ENCODE peak calls at places on chromosomes 12 and 14, in seven cellular contexts. One of them, this sample, is unnamed.

GRCh38 chr12:107429006-107429698 is 256.4 kb upstream of the PWP1 start:
- DNase-seq in transverse colon: peak
- DNase-seq in NCI-H2081: peak
- DNase-seq in effector memory CD8-positive, alpha-beta T cell: no peak
- DNase-seq in HT1080: no peak
- DNase-seq in stimulated activated effector memory CD8-positive, alpha-beta T cell treated with anti-CD3 and anti-CD28 coated beads, Interleukin-12 subunit alpha, Interleukin-12 subunit beta, amount 100 ng/mL, for 72 hours: no peak
- DNase-seq in effector memory CD4-positive, alpha-beta T cell: no peak
- DNase-seq in this sample: no peak

GRCh38 chr14:46054526-46054925 is 597.1 kb downstream of the RPL10L start:
- DNase-seq in transverse colon: no peak
- DNase-seq in NCI-H2081: no peak
- DNase-seq in effector memory CD8-positive, alpha-beta T cell: no peak
- DNase-seq in HT1080: peak
- DNase-seq in stimulated activated effector memory CD8-positive, alpha-beta T cell treated with anti-CD3 and anti-CD28 coated beads, Interleukin-12 subunit alpha, Interleukin-12 subunit beta, amount 100 ng/mL, for 72 hours: no peak
- DNase-seq in effector memory CD4-positive, alpha-beta T cell: no peak
- DNase-seq in this sample: no peak

GRCh38 chr14:80260649-80261048 is 49.3 kb upstream of the DIO2 start:
- DNase-seq in transverse colon: no peak
- DNase-seq in NCI-H2081: no peak
- DNase-seq in effector memory CD8-positive, alpha-beta T cell: no peak
- DNase-seq in HT1080: no peak
- DNase-seq in stimulated activated effector memory CD8-positive, alpha-beta T cell treated with anti-CD3 and anti-CD28 coated beads, Interleukin-12 subunit alpha, Interleukin-12 subunit beta, amount 100 ng/mL, for 72 hours: no peak
- DNase-seq in effector memory CD4-positive, alpha-beta T cell: no peak
- DNase-seq in this sample: no peak

GRCh38 chr12:57888407-57889157 is 42.1 kb upstream of the CTDSP2 start:
- DNase-seq in transverse colon: peak
- DNase-seq in NCI-H2081: peak
- DNase-seq in effector memory CD8-positive, alpha-beta T cell: no peak
- DNase-seq in HT1080: peak
- DNase-seq in stimulated activated effector memory CD8-positive, alpha-beta T cell treated with anti-CD3 and anti-CD28 coated beads, Interleukin-12 subunit alpha, Interleukin-12 subunit beta, amount 100 ng/mL, for 72 hours: no peak
- DNase-seq in effector memory CD4-positive, alpha-beta T cell: no peak
- DNase-seq in this sample: no peak

GRCh38 chr12:75862692-75863471 is 168.7 kb downstream of the PHLDA1 start:
- DNase-seq in transverse colon: no peak
- DNase-seq in NCI-H2081: peak
- DNase-seq in effector memory CD8-positive, alpha-beta T cell: no peak
- DNase-seq in HT1080: peak
- DNase-seq in stimulated activated effector memory CD8-positive, alpha-beta T cell treated with anti-CD3 and anti-CD28 coated beads, Interleukin-12 subunit alpha, Interleukin-12 subunit beta, amount 100 ng/mL, for 72 hours: no peak
- DNase-seq in effector memory CD4-positive, alpha-beta T cell: no peak
- DNase-seq in this sample: no peak

GRCh38 chr12:96211989-96212388 is 17.8 kb downstream of the ELK3 start:
- DNase-seq in transverse colon: no peak
- DNase-seq in NCI-H2081: no peak
- DNase-seq in effector memory CD8-positive, alpha-beta T cell: no peak
- DNase-seq in HT1080: no peak
- DNase-seq in stimulated activated effector memory CD8-positive, alpha-beta T cell treated with anti-CD3 and anti-CD28 coated beads, Interleukin-12 subunit alpha, Interleukin-12 subunit beta, amount 100 ng/mL, for 72 hours: no peak
- DNase-seq in effector memory CD4-positive, alpha-beta T cell: no peak
- DNase-seq in this sample: no peak

GRCh38 chr12:5976711-5977110 is 31.7 kb upstream of the ANO2 start:
- DNase-seq in transverse colon: no peak
- DNase-seq in NCI-H2081: no peak
- DNase-seq in effector memory CD8-positive, alpha-beta T cell: no peak
- DNase-seq in HT1080: no peak
- DNase-seq in stimulated activated effector memory CD8-positive, alpha-beta T cell treated with anti-CD3 and anti-CD28 coated beads, Interleukin-12 subunit alpha, Interleukin-12 subunit beta, amount 100 ng/mL, for 72 hours: no peak
- DNase-seq in effector memory CD4-positive, alpha-beta T cell: no peak
- DNase-seq in this sample: no peak

GRCh38 chr12:51917041-51917590 is 9.8 kb downstream of the ACVRL1 start:
- DNase-seq in transverse colon: no peak
- DNase-seq in NCI-H2081: no peak
- DNase-seq in effector memory CD8-positive, alpha-beta T cell: no peak
- DNase-seq in HT1080: no peak
- DNase-seq in stimulated activated effector memory CD8-positive, alpha-beta T cell treated with anti-CD3 and anti-CD28 coated beads, Interleukin-12 subunit alpha, Interleukin-12 subunit beta, amount 100 ng/mL, for 72 hours: no peak
- DNase-seq in effector memory CD4-positive, alpha-beta T cell: no peak
- DNase-seq in this sample: no peak

GRCh38 chr12:105672576-105672975 is 342.1 kb downstream of the C12orf75 start:
- DNase-seq in transverse colon: peak
- DNase-seq in NCI-H2081: no peak
- DNase-seq in effector memory CD8-positive, alpha-beta T cell: no peak
- DNase-seq in HT1080: no peak
- DNase-seq in stimulated activated effector memory CD8-positive, alpha-beta T cell treated with anti-CD3 and anti-CD28 coated beads, Interleukin-12 subunit alpha, Interleukin-12 subunit beta, amount 100 ng/mL, for 72 hours: no peak
- DNase-seq in effector memory CD4-positive, alpha-beta T cell: no peak
- DNase-seq in this sample: no peak

GRCh38 chr14:59566281-59566680 is 10.3 kb downstream of the CCDC175 start:
- DNase-seq in transverse colon: no peak
- DNase-seq in NCI-H2081: no peak
- DNase-seq in effector memory CD8-positive, alpha-beta T cell: no peak
- DNase-seq in HT1080: no peak
- DNase-seq in stimulated activated effector memory CD8-positive, alpha-beta T cell treated with anti-CD3 and anti-CD28 coated beads, Interleukin-12 subunit alpha, Interleukin-12 subunit beta, amount 100 ng/mL, for 72 hours: no peak
- DNase-seq in effector memory CD4-positive, alpha-beta T cell: no peak
- DNase-seq in this sample: no peak

GRCh38 chr12:121806556-121807308 is 2.9 kb downstream of the SETD1B start:
- DNase-seq in transverse colon: no peak
- DNase-seq in NCI-H2081: no peak
- DNase-seq in effector memory CD8-positive, alpha-beta T cell: no peak
- DNase-seq in HT1080: no peak
- DNase-seq in stimulated activated effector memory CD8-positive, alpha-beta T cell treated with anti-CD3 and anti-CD28 coated beads, Interleukin-12 subunit alpha, Interleukin-12 subunit beta, amount 100 ng/mL, for 72 hours: no peak
- DNase-seq in effector memory CD4-positive, alpha-beta T cell: no peak
- DNase-seq in this sample: no peak

GRCh38 chr14:92563359-92563758 is 49.8 kb downstream of the RIN3 start:
- DNase-seq in transverse colon: no peak
- DNase-seq in NCI-H2081: no peak
- DNase-seq in effector memory CD8-positive, alpha-beta T cell: no peak
- DNase-seq in HT1080: no peak
- DNase-seq in stimulated activated effector memory CD8-positive, alpha-beta T cell treated with anti-CD3 and anti-CD28 coated beads, Interleukin-12 subunit alpha, Interleukin-12 subunit beta, amount 100 ng/mL, for 72 hours: no peak
- DNase-seq in effector memory CD4-positive, alpha-beta T cell: no peak
- DNase-seq in this sample: no peak

GRCh38 chr12:26062566-26062965 is 62.3 kb downstream of the BHLHE41 start:
- DNase-seq in transverse colon: no peak
- DNase-seq in NCI-H2081: no peak
- DNase-seq in effector memory CD8-positive, alpha-beta T cell: no peak
- DNase-seq in HT1080: peak
- DNase-seq in stimulated activated effector memory CD8-positive, alpha-beta T cell treated with anti-CD3 and anti-CD28 coated beads, Interleukin-12 subunit alpha, Interleukin-12 subunit beta, amount 100 ng/mL, for 72 hours: no peak
- DNase-seq in effector memory CD4-positive, alpha-beta T cell: no peak
- DNase-seq in this sample: no peak

GRCh38 chr12:121579190-121579791 is 1.5 kb downstream of the KDM2B start:
- DNase-seq in transverse colon: peak
- DNase-seq in NCI-H2081: no peak
- DNase-seq in effector memory CD8-positive, alpha-beta T cell: peak
- DNase-seq in HT1080: no peak
- DNase-seq in stimulated activated effector memory CD8-positive, alpha-beta T cell treated with anti-CD3 and anti-CD28 coated beads, Interleukin-12 subunit alpha, Interleukin-12 subunit beta, amount 100 ng/mL, for 72 hours: peak
- DNase-seq in effector memory CD4-positive, alpha-beta T cell: peak
- DNase-seq in this sample: peak

GRCh38 chr14:83172363-83172762 is 1638.7 kb upstream of the SEL1L start:
- DNase-seq in transverse colon: no peak
- DNase-seq in NCI-H2081: no peak
- DNase-seq in effector memory CD8-positive, alpha-beta T cell: no peak
- DNase-seq in HT1080: peak
- DNase-seq in stimulated activated effector memory CD8-positive, alpha-beta T cell treated with anti-CD3 and anti-CD28 coated beads, Interleukin-12 subunit alpha, Interleukin-12 subunit beta, amount 100 ng/mL, for 72 hours: no peak
- DNase-seq in effector memory CD4-positive, alpha-beta T cell: no peak
- DNase-seq in this sample: no peak

GRCh38 chr12:642633-643477 is 20.4 kb downstream of the NINJ2 start:
- DNase-seq in transverse colon: peak
- DNase-seq in NCI-H2081: no peak
- DNase-seq in effector memory CD8-positive, alpha-beta T cell: peak
- DNase-seq in HT1080: no peak
- DNase-seq in stimulated activated effector memory CD8-positive, alpha-beta T cell treated with anti-CD3 and anti-CD28 coated beads, Interleukin-12 subunit alpha, Interleukin-12 subunit beta, amount 100 ng/mL, for 72 hours: peak
- DNase-seq in effector memory CD4-positive, alpha-beta T cell: peak
- DNase-seq in this sample: peak

GRCh38 chr14:105283899-105284298 is 16.9 kb downstream of the BRF1 start:
- DNase-seq in transverse colon: no peak
- DNase-seq in NCI-H2081: no peak
- DNase-seq in effector memory CD8-positive, alpha-beta T cell: no peak
- DNase-seq in HT1080: no peak
- DNase-seq in stimulated activated effector memory CD8-positive, alpha-beta T cell treated with anti-CD3 and anti-CD28 coated beads, Interleukin-12 subunit alpha, Interleukin-12 subunit beta, amount 100 ng/mL, for 72 hours: no peak
- DNase-seq in effector memory CD4-positive, alpha-beta T cell: no peak
- DNase-seq in this sample: no peak

GRCh38 chr12:74794522-74794921 is 256.9 kb downstream of the ATXN7L3B start:
- DNase-seq in transverse colon: no peak
- DNase-seq in NCI-H2081: no peak
- DNase-seq in effector memory CD8-positive, alpha-beta T cell: no peak
- DNase-seq in HT1080: peak
- DNase-seq in stimulated activated effector memory CD8-positive, alpha-beta T cell treated with anti-CD3 and anti-CD28 coated beads, Interleukin-12 subunit alpha, Interleukin-12 subunit beta, amount 100 ng/mL, for 72 hours: no peak
- DNase-seq in effector memory CD4-positive, alpha-beta T cell: no peak
- DNase-seq in this sample: no peak

GRCh38 chr14:58014778-58015177 is 137.2 kb downstream of the ARMH4 start:
- DNase-seq in transverse colon: no peak
- DNase-seq in NCI-H2081: no peak
- DNase-seq in effector memory CD8-positive, alpha-beta T cell: no peak
- DNase-seq in HT1080: no peak
- DNase-seq in stimulated activated effector memory CD8-positive, alpha-beta T cell treated with anti-CD3 and anti-CD28 coated beads, Interleukin-12 subunit alpha, Interleukin-12 subunit beta, amount 100 ng/mL, for 72 hours: no peak
- DNase-seq in effector memory CD4-positive, alpha-beta T cell: no peak
- DNase-seq in this sample: no peak

GRCh38 chr12:112386726-112387125 is 4.5 kb upstream of the HECTD4 start:
- DNase-seq in transverse colon: no peak
- DNase-seq in NCI-H2081: no peak
- DNase-seq in effector memory CD8-positive, alpha-beta T cell: no peak
- DNase-seq in HT1080: no peak
- DNase-seq in stimulated activated effector memory CD8-positive, alpha-beta T cell treated with anti-CD3 and anti-CD28 coated beads, Interleukin-12 subunit alpha, Interleukin-12 subunit beta, amount 100 ng/mL, for 72 hours: no peak
- DNase-seq in effector memory CD4-positive, alpha-beta T cell: no peak
- DNase-seq in this sample: no peak

GRCh38 chr14:51203881-51204280 is 36.2 kb upstream of the TMX1 start:
- DNase-seq in transverse colon: no peak
- DNase-seq in NCI-H2081: no peak
- DNase-seq in effector memory CD8-positive, alpha-beta T cell: no peak
- DNase-seq in HT1080: no peak
- DNase-seq in stimulated activated effector memory CD8-positive, alpha-beta T cell treated with anti-CD3 and anti-CD28 coated beads, Interleukin-12 subunit alpha, Interleukin-12 subunit beta, amount 100 ng/mL, for 72 hours: no peak
- DNase-seq in effector memory CD4-positive, alpha-beta T cell: no peak
- DNase-seq in this sample: no peak

GRCh38 chr12:46246021-46246700 is 22.7 kb downstream of the SLC38A1 start:
- DNase-seq in transverse colon: no peak
- DNase-seq in NCI-H2081: no peak
- DNase-seq in effector memory CD8-positive, alpha-beta T cell: peak
- DNase-seq in HT1080: no peak
- DNase-seq in stimulated activated effector memory CD8-positive, alpha-beta T cell treated with anti-CD3 and anti-CD28 coated beads, Interleukin-12 subunit alpha, Interleukin-12 subunit beta, amount 100 ng/mL, for 72 hours: no peak
- DNase-seq in effector memory CD4-positive, alpha-beta T cell: no peak
- DNase-seq in this sample: no peak